ENCODE peak calls at places on chromosomes 12 and 14, in six cellular contexts. B is head of caudate nucleus; D is WTC11; A is heart left ventricle; N is GM04503; E is activated CD8-positive, alpha-beta memory T cell treated with anti-CD3 and anti-CD28 coated beads for 48 hours. T is an unnamed sample.

GRCh38 chr14:63951429-63951828 is 98.6 kb downstream of the SYNE2 start:
- DNase-seq in B (no peak), D (no peak), A (no peak), N (no peak), E (no peak), T (no peak)

GRCh38 chr12:14961466-14962155 is at the start of gene ARHGDIB:
- DNase-seq in B (no peak), D (no peak), A (peak; percentile 34), N (no peak), E (no peak), T (no peak)

GRCh38 chr14:73591690-73592448 is at the start of gene ACOT4:
- DNase-seq in B (peak; percentile 49), D (peak; percentile 59), A (peak; percentile 28), N (no peak), E (no peak), T (no peak)

GRCh38 chr14:68106456-68106855 is 286.9 kb downstream of the RAD51B start:
- DNase-seq in B (no peak), D (no peak), A (no peak), N (no peak), E (no peak), T (no peak)

GRCh38 chr14:45051180-45051579 is 32.7 kb upstream of the PRPF39 start:
- DNase-seq in B (no peak), D (no peak), A (no peak), N (no peak), E (no peak), T (no peak)

GRCh38 chr12:57236224-57236924 is 6.9 kb downstream of the SHMT2 start:
- DNase-seq in B (no peak), D (peak; percentile 82), A (no peak), N (no peak), E (no peak), T (no peak)

GRCh38 chr14:78598046-78598652 is 428.0 kb downstream of the NRXN3 start:
- DNase-seq in B (peak; percentile 86), D (peak; percentile 74), A (peak; percentile 24), N (no peak), E (no peak), T (peak; percentile 60)

GRCh38 chr12:1007994-1008393 is 17.0 kb downstream of the ERC1 start:
- DNase-seq in B (no peak), D (no peak), A (no peak), N (no peak), E (no peak), T (no peak)

GRCh38 chr14:54839681-54840080 is 62.9 kb downstream of the GCH1 start:
- DNase-seq in B (no peak), D (no peak), A (no peak), N (no peak), E (no peak), T (no peak)

GRCh38 chr12:75489613-75490210 is 9.2 kb downstream of the GLIPR1 start:
- DNase-seq in B (peak; percentile 53), D (no peak), A (no peak), N (no peak), E (no peak), T (no peak)

GRCh38 chr12:104611671-104612070 is 154.9 kb downstream of the CHST11 start:
- DNase-seq in B (no peak), D (no peak), A (no peak), N (no peak), E (no peak), T (no peak)

GRCh38 chr14:34322940-34323418 is 139.1 kb downstream of the SPTSSA start:
- DNase-seq in B (peak; percentile 78), D (peak; percentile 70), A (peak; percentile 54), N (no peak), E (peak; percentile 51), T (peak; percentile 29)

GRCh38 chr12:29242921-29243431 is 93.9 kb downstream of the FAR2 start:
- DNase-seq in B (peak; percentile 47), D (no peak), A (no peak), N (no peak), E (no peak), T (no peak)

GRCh38 chr12:46921754-46922113 is 95.9 kb upstream of the SLC38A4 start:
- DNase-seq in B (no peak), D (no peak), A (no peak), N (peak; percentile 66), E (no peak), T (no peak)

GRCh38 chr14:93880025-93880820 is 46.9 kb upstream of the FAM181A start:
- DNase-seq in B (no peak), D (no peak), A (no peak), N (peak; percentile 10), E (no peak), T (no peak)

GRCh38 chr12:57215668-57216013 is 953 bp upstream of the NXPH4 start:
- DNase-seq in B (no peak), D (no peak), A (no peak), N (no peak), E (no peak), T (no peak)

GRCh38 chr14:69715725-69716482 is 51.0 kb upstream of the SRSF5 start:
- DNase-seq in B (peak; percentile 87), D (no peak), A (peak; percentile 79), N (peak; percentile 52), E (no peak), T (peak; percentile 60)

GRCh38 chr12:131267576-131267975 is 313.9 kb downstream of the ADGRD1 start:
- DNase-seq in B (no peak), D (no peak), A (no peak), N (no peak), E (no peak), T (no peak)

GRCh38 chr14:87852107-87852506 is 140.9 kb downstream of the GALC start:
- DNase-seq in B (no peak), D (no peak), A (no peak), N (no peak), E (no peak), T (no peak)

GRCh38 chr12:11969437-11970154 is 101.1 kb upstream of the BCL2L14 start:
- DNase-seq in B (no peak), D (no peak), A (no peak), N (no peak), E (no peak), T (no peak)

GRCh38 chr14:33611405-33612183 is 339.3 kb downstream of the EGLN3 start:
- DNase-seq in B (no peak), D (peak; percentile 22), A (no peak), N (no peak), E (no peak), T (no peak)

GRCh38 chr14:56324831-56325230 is 206.6 kb downstream of the PELI2 start:
- DNase-seq in B (no peak), D (no peak), A (no peak), N (peak; percentile 38), E (no peak), T (no peak)

T was measured in putamen.